ENCODE peak calls at places on chromosomes 2 and 18, in eight cellular contexts. A, O, Q, H, V, K, T and Z are unnamed samples.

GRCh38 chr2:205806126-205806905 is 124.0 kb downstream of the NRP2 start:
- DNase-seq in Q (no peak), A (no peak), O (no peak), H (no peak), V (no peak), K (no peak), T (no peak), Z (no peak)

GRCh38 chr2:240629968-240630770 is 4.9 kb downstream of the GPR35 start:
- DNase-seq in T (no peak), Q (peak), V (no peak), K (no peak), H (no peak), A (no peak), O (no peak), Z (no peak)

GRCh38 chr2:161418715-161419337 is 2.7 kb downstream of the TBR1 start:
- DNase-seq in K (no peak), V (no peak), Q (peak), A (peak), T (no peak), H (peak), O (no peak), Z (no peak)

GRCh38 chr2:212052412-212053159 is 486.0 kb downstream of the ERBB4 start:
- DNase-seq in O (peak), K (no peak), A (no peak), V (no peak), T (peak), Q (no peak), H (no peak), Z (no peak)

GRCh38 chr2:88429929-88430328 is 22.6 kb downstream of the FOXI3 start:
- DNase-seq in Q (no peak), H (no peak), V (no peak), T (no peak), A (no peak), O (no peak), K (no peak), Z (no peak)

GRCh38 chr2:160920791-160921303 is 239.4 kb upstream of the TANK start:
- DNase-seq in Q (peak), A (no peak), V (no peak), T (peak), O (peak), K (no peak), H (no peak), Z (no peak)

GRCh38 chr2:162243305-162243693 is at the start of gene FAP:
- DNase-seq in T (peak), H (no peak), K (no peak), A (no peak), Q (no peak), O (peak), V (no peak), Z (no peak)

GRCh38 chr2:25939257-25939668 is 43.0 kb downstream of the KIF3C start:
- DNase-seq in A (peak), T (no peak), H (no peak), K (no peak), O (no peak), Q (no peak), V (no peak), Z (no peak)

GRCh38 chr2:135798762-135799161 is 38.2 kb downstream of the LCT start:
- DNase-seq in H (no peak), O (no peak), K (no peak), A (no peak), Q (no peak), T (no peak), V (no peak), Z (no peak)

GRCh38 chr2:230981704-230982103 is 14.2 kb upstream of the SPATA3 start:
- DNase-seq in O (no peak), Q (no peak), V (no peak), T (no peak), A (no peak), H (no peak), K (peak), Z (no peak)

GRCh38 chr2:241410739-241411176 is 54.7 kb downstream of the FARP2 start:
- DNase-seq in H (no peak), K (peak), V (peak), T (no peak), A (no peak), Q (no peak), O (peak), Z (no peak)

GRCh38 chr2:3260959-3261358 is 116.7 kb downstream of the EIPR1 start:
- DNase-seq in O (no peak), K (no peak), Q (no peak), H (no peak), T (no peak), V (no peak), A (no peak), Z (no peak)

GRCh38 chr2:127048969-127049897 is 57.7 kb downstream of the BIN1 start:
- DNase-seq in O (no peak), V (no peak), Q (no peak), T (no peak), H (no peak), K (no peak), A (no peak), Z (no peak)

GRCh38 chr2:179348921-179349320 is 84.3 kb upstream of the SESTD1 start:
- DNase-seq in A (no peak), K (no peak), T (no peak), O (peak), Q (no peak), V (no peak), H (no peak), Z (no peak)

GRCh38 chr18:2905802-2906521 is 59.2 kb downstream of the EMILIN2 start:
- DNase-seq in T (no peak), Q (peak), H (peak), K (peak), O (peak), V (peak), A (peak), Z (no peak)